ENCODE peak calls at places on chromosomes 16 and 17, in ten cellular contexts. V is mammary epithelial cell; R is amniotic epithelial cell; T is EH; Q is amniotic stem cell; E is stimulated activated CD4-positive, alpha-beta T cell treated with anti-CD3 and anti-CD28 coated beads, Interleukin-2, amount 100 ng/mL, for 4 hours; D is NB4; J is SW480; N is dorsolateral prefrontal cortex; O is GM12878. I is an unnamed sample.

GRCh38 chr16:68287276-68288251 is 23.2 kb downstream of the SLC7A6OS start:
- DNase-seq in N (no peak), J (no peak), R (peak; percentile 73), T (peak; percentile 96), E (no peak), V (peak; percentile 80), O (no peak), Q (peak; percentile 37), D (peak; percentile 72), I (peak; percentile 86)

GRCh38 chr16:4209657-4210056 is 32.2 kb downstream of the SRL start:
- DNase-seq in R (no peak), Q (no peak), J (no peak), O (no peak), E (no peak), V (no peak), D (no peak), T (no peak), N (no peak), I (no peak)

GRCh38 chr17:21094298-21094704 is 32.5 kb upstream of the DHRS7B start:
- DNase-seq in E (no peak), Q (no peak), V (no peak), N (no peak), J (peak; percentile 42), T (no peak), R (no peak), O (no peak), D (no peak), I (no peak)

GRCh38 chr17:50640701-50641338 is 6.1 kb downstream of the ABCC3 start:
- DNase-seq in V (no peak), N (no peak), T (peak; percentile 58), D (peak; percentile 39), R (peak; percentile 69), O (no peak), E (no peak), J (no peak), Q (no peak), I (peak; percentile 17)

GRCh38 chr17:72244942-72245341 is 124.1 kb downstream of the SOX9 start:
- DNase-seq in N (no peak), D (no peak), E (no peak), R (peak; percentile 9), O (no peak), V (no peak), J (no peak), Q (no peak), T (no peak), I (peak; percentile 15)

GRCh38 chr16:21277927-21278706 is at the start of gene CRYM:
- DNase-seq in E (peak; percentile 15), D (no peak), J (peak; percentile 63), R (no peak), O (no peak), N (peak; percentile 30), V (peak; percentile 30), Q (no peak), T (peak; percentile 26), I (peak; percentile 26)

GRCh38 chr16:2151188-2152091 is 3.0 kb downstream of the RAB26 start:
- DNase-seq in E (no peak), T (peak; percentile 9), D (peak; percentile 56), V (no peak), R (no peak), O (no peak), Q (no peak), J (no peak), N (no peak), I (no peak)

GRCh38 chr17:21304091-21304490 is 19.6 kb downstream of the MAP2K3 start:
- DNase-seq in O (no peak), R (no peak), J (no peak), T (no peak), E (no peak), D (no peak), V (no peak), N (no peak), Q (no peak), I (no peak)

GRCh38 chr17:78589885-78590284 is 12.7 kb upstream of the DNAH17 start:
- DNase-seq in O (no peak), N (no peak), R (no peak), D (no peak), Q (no peak), V (peak; percentile 8), E (no peak), J (no peak), T (no peak), I (no peak)

GRCh38 chr17:44607836-44608690 is 48.2 kb upstream of the MEIOC start:
- DNase-seq in E (no peak), Q (peak; percentile 26), J (no peak), D (no peak), O (no peak), T (peak; percentile 92), V (no peak), N (no peak), R (no peak), I (no peak)

GRCh38 chr16:86110726-86111125 is 211.8 kb downstream of the IRF8 start:
- DNase-seq in J (no peak), O (no peak), T (no peak), V (no peak), E (no peak), D (no peak), R (no peak), Q (no peak), N (no peak), I (no peak)

GRCh38 chr17:17605747-17606083 is 14.2 kb upstream of the PEMT start:
- DNase-seq in Q (peak; percentile 31), J (peak; percentile 49), O (no peak), N (no peak), D (no peak), V (no peak), T (peak; percentile 93), E (no peak), R (peak; percentile 28), I (no peak)

GRCh38 chr16:84924339-84925091 is 86.8 kb downstream of the ZDHHC7 start:
- DNase-seq in D (no peak), J (no peak), T (no peak), O (no peak), Q (no peak), V (no peak), N (no peak), E (no peak), R (peak; percentile 18), I (no peak)

GRCh38 chr17:80984749-80985148 is 6.9 kb upstream of the CHMP6 start:
- DNase-seq in J (peak; percentile 34), V (peak; percentile 25), R (peak; percentile 94), T (peak; percentile 99), N (no peak), D (no peak), E (no peak), O (no peak), Q (peak; percentile 70), I (peak; percentile 93)

GRCh38 chr17:29590979-29591736 is 1.7 kb upstream of the GIT1 start:
- DNase-seq in R (peak; percentile 50), J (peak; percentile 76), O (no peak), N (no peak), V (no peak), E (no peak), T (peak; percentile 58), Q (no peak), D (no peak), I (peak; percentile 49)

GRCh38 chr16:31355701-31356100 is 725 bp downstream of the ITGAX start:
- DNase-seq in O (no peak), E (no peak), N (no peak), Q (no peak), R (no peak), V (no peak), T (no peak), J (no peak), D (no peak), I (no peak)

GRCh38 chr16:21159281-21159951 is 942 bp downstream of the LDAF1 start:
- DNase-seq in R (no peak), N (no peak), V (peak; percentile 82), E (no peak), D (peak; percentile 9), O (no peak), J (no peak), T (no peak), Q (no peak), I (no peak)

GRCh38 chr16:1964046-1964505 is 550 bp downstream of the RPS2 start:
- DNase-seq in O (no peak), N (no peak), D (no peak), V (peak; percentile 17), Q (no peak), T (peak; percentile 48), J (no peak), R (peak; percentile 35), E (no peak), I (peak; percentile 43)

GRCh38 chr16:2857451-2858244 is at the start of gene PRSS22:
- DNase-seq in N (no peak), V (peak; percentile 72), R (no peak), E (no peak), Q (no peak), T (no peak), D (no peak), O (no peak), J (peak; percentile 38), I (no peak)

GRCh38 chr16:19844945-19845641 is 39.6 kb downstream of the GPRC5B start:
- DNase-seq in N (no peak), E (no peak), T (peak; percentile 77), Q (peak; percentile 53), D (no peak), O (no peak), R (peak; percentile 95), J (no peak), V (no peak), I (peak; percentile 77)

GRCh38 chr16:56755038-56755437 is 25.1 kb downstream of the NUP93 start:
- DNase-seq in R (no peak), Q (no peak), N (no peak), V (no peak), J (no peak), O (no peak), D (no peak), E (no peak), T (no peak), I (no peak)

GRCh38 chr17:76969598-76970172 is 101.5 kb downstream of the MGAT5B start:
- DNase-seq in D (no peak), N (no peak), T (no peak), R (no peak), V (no peak), J (peak; percentile 78), E (no peak), Q (no peak), O (no peak), I (no peak)

GRCh38 chr16:9280067-9280466 is 188.6 kb downstream of the HAPSTR1 start:
- DNase-seq in T (no peak), V (no peak), R (no peak), J (no peak), N (no peak), D (no peak), O (no peak), E (no peak), Q (no peak), I (no peak)

GRCh38 chr16:54817432-54817831 is 113.2 kb upstream of the IRX5 start:
- DNase-seq in R (no peak), O (no peak), N (no peak), Q (no peak), E (no peak), T (peak; percentile 23), D (peak; percentile 60), V (peak; percentile 59), J (peak; percentile 18), I (peak; percentile 1)

GRCh38 chr16:89602273-89602951 is 11.0 kb upstream of the DPEP1 start:
- DNase-seq in T (peak; percentile 88), V (peak; percentile 86), E (peak; percentile 70), O (no peak), D (peak; percentile 88), Q (peak; percentile 84), J (peak; percentile 82), N (peak; percentile 67), R (peak; percentile 93), I (peak; percentile 87)

GRCh38 chr16:88375236-88376052 is 7.3 kb upstream of the ZNF469 start:
- DNase-seq in O (no peak), D (no peak), Q (no peak), E (no peak), T (no peak), V (no peak), J (no peak), R (no peak), N (no peak), I (no peak)

GRCh38 chr16:48318630-48319029 is 66.6 kb downstream of the SIAH1 start:
- DNase-seq in E (no peak), T (peak; percentile 74), R (no peak), D (peak; percentile 78), N (peak; percentile 5), V (no peak), Q (no peak), J (peak; percentile 6), O (peak; percentile 23), I (peak; percentile 74)

GRCh38 chr16:86952769-86953168 is 364.4 kb downstream of the C16orf95 start:
- DNase-seq in T (peak; percentile 70), O (no peak), Q (no peak), D (peak; percentile 56), E (no peak), R (peak; percentile 42), J (peak; percentile 11), N (no peak), V (peak; percentile 6), I (no peak)

I was measured in fibroblast of pulmonary artery.